ENCODE peak calls at places on chromosomes 2 and 18, in five cellular contexts. S is DMS153; F is NCI-H2081 treated with DMSO at 0.1 percent for 48 hours; I is stimulated activated CD4-positive, alpha-beta T cell treated with anti-CD3 and anti-CD28 coated beads, Interleukin-2, amount 100 ng/mL, for 24 hours; U is fibroblast of mammary gland. J is an unnamed sample.

GRCh38 chr2:191866195-191866594 is 19.3 kb upstream of the CAVIN2 start:
- DNase-seq in I (no peak), S (no peak), F (no peak), U (no peak), J (no peak)

GRCh38 chr18:217532-218334 is 50.1 kb downstream of the THOC1 start:
- DNase-seq in F (no peak), S (no peak), I (no peak), U (no peak), J (no peak)

GRCh38 chr2:101858246-101858645 is 133.5 kb upstream of the IL1R2 start:
- DNase-seq in S (no peak), I (no peak), F (no peak), U (no peak), J (no peak)

GRCh38 chr18:492451-492850 is 8.1 kb downstream of the COLEC12 start:
- DNase-seq in F (no peak), I (no peak), U (peak; percentile 50), S (no peak), J (no peak)

GRCh38 chr2:64502860-64503259 is 21.3 kb upstream of the AFTPH start:
- DNase-seq in S (no peak), I (no peak), U (no peak), F (no peak), J (no peak)

GRCh38 chr2:27494944-27495554 is at the start of gene FNDC4:
- DNase-seq in I (no peak), F (no peak), U (no peak), S (no peak), J (no peak)

GRCh38 chr2:128153786-128154185 is 62.8 kb downstream of the UGGT1 start:
- DNase-seq in S (no peak), I (no peak), F (no peak), U (no peak), J (no peak)

GRCh38 chr2:160387558-160388262 is 105.9 kb downstream of the RBMS1 start:
- DNase-seq in F (no peak), I (no peak), S (no peak), U (peak; percentile 100), J (peak; percentile 100)

GRCh38 chr2:187581125-187581896 is 27.1 kb upstream of the TFPI start:
- DNase-seq in U (peak; percentile 70), I (no peak), F (no peak), S (no peak), J (peak; percentile 39)

GRCh38 chr18:72866901-72867701 is 686 bp downstream of the NETO1 start:
- DNase-seq in S (no peak), U (no peak), I (no peak), F (no peak), J (no peak)

GRCh38 chr2:232249096-232249495 is 129.5 kb upstream of the ALPP start:
- DNase-seq in F (no peak), U (no peak), S (no peak), I (no peak), J (no peak)

GRCh38 chr2:18167871-18168270 is 289.4 kb downstream of the KCNS3 start:
- DNase-seq in F (no peak), U (no peak), S (no peak), I (no peak), J (peak; percentile 40)

GRCh38 chr2:149611100-149611820 is 23.7 kb upstream of the MMADHC start:
- DNase-seq in F (no peak), S (no peak), U (no peak), I (no peak), J (no peak)

GRCh38 chr2:12928197-12928596 is 211.5 kb downstream of the TRIB2 start:
- DNase-seq in S (no peak), U (peak; percentile 80), F (no peak), I (no peak), J (peak; percentile 78)

GRCh38 chr2:143282684-143283083 is 153.5 kb downstream of the ARHGAP15 start:
- DNase-seq in F (no peak), S (no peak), I (no peak), U (no peak), J (no peak)

GRCh38 chr2:160087854-160088745 is 25.7 kb upstream of the PLA2R1 start:
- DNase-seq in F (no peak), S (no peak), U (peak; percentile 42), I (no peak), J (no peak)

GRCh38 chr2:181790716-181791649 is 100.5 kb upstream of the ITPRID2 start:
- DNase-seq in F (no peak), I (no peak), S (no peak), U (peak; percentile 99), J (peak; percentile 99)

GRCh38 chr2:178109813-178110212 is 2.4 kb upstream of the RBM45 start:
- DNase-seq in I (no peak), U (peak; percentile 58), S (peak; percentile 58), F (peak; percentile 22), J (peak; percentile 26)

GRCh38 chr2:83054751-83055150 is 1404.3 kb downstream of the SUCLG1 start:
- DNase-seq in S (no peak), I (no peak), U (no peak), F (no peak), J (peak; percentile 29)

GRCh38 chr18:55731594-55732042 is 143.6 kb upstream of the TCF4 start:
- DNase-seq in I (no peak), F (no peak), S (no peak), U (peak; percentile 56), J (no peak)

GRCh38 chr2:118838741-118839455 is 8.6 kb downstream of the EN1 start:
- DNase-seq in S (no peak), I (no peak), U (no peak), F (no peak), J (no peak)

GRCh38 chr18:61892683-61893303 is at the start of gene RNF152:
- DNase-seq in S (no peak), F (no peak), I (no peak), U (no peak), J (no peak)

GRCh38 chr2:109265369-109265768 is 136.4 kb downstream of the SH3RF3 start:
- DNase-seq in I (no peak), S (no peak), U (no peak), F (no peak), J (no peak)

GRCh38 chr2:209872675-209873074 is 101.0 kb downstream of the UNC80 start:
- DNase-seq in F (no peak), U (no peak), I (no peak), S (peak; percentile 49), J (peak; percentile 79)

GRCh38 chr2:157898591-157898996 is 22.5 kb upstream of the ACVR1 start:
- DNase-seq in U (peak; percentile 95), F (no peak), S (no peak), I (peak; percentile 78), J (peak; percentile 95)

GRCh38 chr2:163934134-163934533 is 198.3 kb upstream of the FIGN start:
- DNase-seq in I (no peak), F (no peak), S (peak; percentile 46), U (no peak), J (peak; percentile 3)

GRCh38 chr2:212905640-212906201 is 245.7 kb downstream of the IKZF2 start:
- DNase-seq in U (peak; percentile 46), I (no peak), F (no peak), S (peak; percentile 87), J (peak; percentile 77)

GRCh38 chr2:228401065-228401912 is 219.8 kb upstream of the SPHKAP start:
- DNase-seq in U (peak; percentile 16), S (no peak), I (no peak), F (no peak), J (no peak)

GRCh38 chr18:50938912-50939311 is 28.9 kb upstream of the ELAC1 start:
- DNase-seq in F (no peak), I (no peak), U (no peak), S (no peak), J (no peak)

J was measured in astrocyte.